ENCODE peak calls at places on chromosomes 16 and 17, in seven cellular contexts. I, A, S, G, P, Z and W are unnamed samples.

GRCh38 chr17:81814748-81815645 is 11.0 kb downstream of the GCGR start:
- DNase-seq in S (no peak), Z (no peak), P (no peak), I (no peak), G (no peak), A (no peak), W (no peak)

GRCh38 chr17:65290041-65290440 is 152.9 kb downstream of the RGS9 start:
- DNase-seq in S (no peak), Z (no peak), I (no peak), G (no peak), A (no peak), P (no peak), W (no peak)

GRCh38 chr16:70402916-70403659 is 35.8 kb downstream of the ST3GAL2 start:
- DNase-seq in P (no peak), G (no peak), Z (peak), A (no peak), I (peak), S (no peak), W (no peak)

GRCh38 chr17:19677736-19678379 is 29.3 kb downstream of the ALDH3A2 start:
- DNase-seq in G (no peak), P (no peak), I (no peak), Z (no peak), S (no peak), A (no peak), W (no peak)

GRCh38 chr16:48035142-48035541 is 120.7 kb downstream of the ABCC12 start:
- DNase-seq in Z (no peak), A (no peak), G (no peak), P (peak), I (no peak), S (no peak), W (no peak)

GRCh38 chr17:17372856-17373520 is 69.8 kb downstream of the NT5M start:
- DNase-seq in Z (no peak), S (no peak), P (no peak), G (no peak), I (no peak), A (no peak), W (no peak)

GRCh38 chr17:44733753-44734152 is 25.0 kb upstream of the ADAM11 start:
- DNase-seq in Z (no peak), G (no peak), P (peak), A (no peak), I (no peak), S (no peak), W (no peak)

GRCh38 chr16:76335187-76335974 is 58.2 kb downstream of the CNTNAP4 start:
- DNase-seq in A (no peak), S (no peak), G (no peak), Z (no peak), I (no peak), P (no peak), W (no peak)

GRCh38 chr16:79451196-79451816 is 149.2 kb downstream of the MAF start:
- DNase-seq in P (no peak), S (no peak), G (peak), Z (no peak), I (no peak), A (no peak), W (no peak)

GRCh38 chr17:35051183-35051578 is 12.3 kb downstream of the RFFL start:
- DNase-seq in S (no peak), A (no peak), I (no peak), Z (no peak), P (no peak), G (peak), W (no peak)

GRCh38 chr17:17367931-17368330 is 64.8 kb downstream of the NT5M start:
- DNase-seq in Z (no peak), A (no peak), I (no peak), P (no peak), G (no peak), S (no peak), W (no peak)

GRCh38 chr17:37792787-37793186 is 47.9 kb upstream of the HNF1B start:
- DNase-seq in P (no peak), A (no peak), G (no peak), S (no peak), I (no peak), Z (no peak), W (no peak)

GRCh38 chr17:14205992-14206461 is 30.6 kb downstream of the CDRT15 start:
- DNase-seq in G (no peak), Z (no peak), P (peak), A (no peak), I (no peak), S (no peak), W (no peak)

GRCh38 chr17:41523787-41524186 is 4.3 kb downstream of the KRT19 start:
- DNase-seq in S (no peak), P (no peak), I (no peak), A (no peak), G (no peak), Z (no peak), W (no peak)

GRCh38 chr16:49858200-49859129 is 2.6 kb upstream of the ZNF423 start:
- DNase-seq in S (no peak), I (no peak), P (no peak), Z (peak), G (peak), A (no peak), W (no peak)

GRCh38 chr17:19800571-19800970 is 52.5 kb upstream of the ALDH3A1 start:
- DNase-seq in I (no peak), P (no peak), S (no peak), A (no peak), Z (no peak), G (no peak), W (no peak)

GRCh38 chr17:22138861-22139469 is 446.6 kb downstream of the KCNJ18 start:
- DNase-seq in G (no peak), Z (no peak), A (no peak), S (no peak), I (no peak), P (peak), W (no peak)

GRCh38 chr16:51550785-51551184 is 399.7 kb upstream of the SALL1 start:
- DNase-seq in A (no peak), I (no peak), S (peak), P (no peak), Z (no peak), G (no peak), W (no peak)

GRCh38 chr17:50547736-50548083 is 736 bp downstream of the SPATA20 start:
- DNase-seq in S (no peak), I (no peak), Z (no peak), G (no peak), P (no peak), A (no peak), W (no peak)

GRCh38 chr16:74999208-74999682 is 421 bp downstream of the ZNRF1 start:
- DNase-seq in A (no peak), I (no peak), S (peak), P (no peak), Z (peak), G (peak), W (no peak)

GRCh38 chr16:30115238-30115637 is 1.9 kb upstream of the GDPD3 start:
- DNase-seq in P (no peak), I (no peak), S (no peak), Z (no peak), G (no peak), A (no peak), W (no peak)

GRCh38 chr17:37697331-37697730 is 47.5 kb downstream of the HNF1B start:
- DNase-seq in A (no peak), I (no peak), Z (no peak), S (no peak), P (no peak), G (no peak), W (no peak)

GRCh38 chr17:31593806-31594205 is 202.3 kb downstream of the RAB11FIP4 start:
- DNase-seq in A (no peak), I (peak), P (no peak), S (no peak), Z (no peak), G (no peak), W (no peak)

GRCh38 chr17:78001182-78001581 is 42.7 kb downstream of the TNRC6C start:
- DNase-seq in A (no peak), S (no peak), I (peak), Z (peak), G (no peak), P (no peak), W (no peak)

GRCh38 chr16:4694664-4695451 is 1.5 kb downstream of the NUDT16L1 start:
- DNase-seq in G (no peak), S (no peak), A (no peak), P (no peak), I (no peak), Z (no peak), W (no peak)

GRCh38 chr16:84841787-84842300 is 22.1 kb downstream of the CRISPLD2 start:
- DNase-seq in I (no peak), G (no peak), A (no peak), S (no peak), P (peak), Z (no peak), W (no peak)

GRCh38 chr17:16460796-16461605 is 31.0 kb downstream of the LRRC75A start:
- DNase-seq in P (no peak), A (no peak), G (no peak), S (no peak), Z (no peak), I (no peak), W (no peak)

GRCh38 chr17:45780921-45781320 is 3.2 kb upstream of the CRHR1 start:
- DNase-seq in G (no peak), I (no peak), S (no peak), P (no peak), A (no peak), Z (no peak), W (no peak)

GRCh38 chr17:41518789-41519449 is at the start of gene KRT15:
- DNase-seq in P (peak), S (no peak), G (no peak), I (no peak), A (no peak), Z (peak), W (no peak)

GRCh38 chr16:83689385-83689831 is 118.4 kb upstream of the HSBP1 start:
- DNase-seq in Z (peak), S (no peak), P (no peak), I (peak), A (no peak), G (no peak), W (no peak)

GRCh38 chr17:61641715-61642114 is 50.7 kb upstream of the NACA2 start:
- DNase-seq in A (no peak), G (no peak), Z (no peak), P (no peak), I (no peak), S (no peak), W (no peak)

GRCh38 chr16:64215730-64216129 is 906.1 kb downstream of the CDH11 start:
- DNase-seq in I (no peak), P (no peak), Z (no peak), S (no peak), G (no peak), A (no peak), W (no peak)

GRCh38 chr16:8869212-8869987 is 594 bp upstream of the CARHSP1 start:
- DNase-seq in S (no peak), A (no peak), Z (no peak), P (no peak), I (no peak), G (peak), W (no peak)

GRCh38 chr17:50208611-50209061 is 7.2 kb upstream of the COL1A1 start:
- DNase-seq in I (no peak), Z (no peak), A (no peak), G (no peak), S (no peak), P (no peak), W (no peak)

GRCh38 chr16:17416461-17417221 is 54.1 kb downstream of the XYLT1 start:
- DNase-seq in A (no peak), I (peak), G (no peak), S (no peak), P (no peak), Z (peak), W (no peak)

GRCh38 chr17:82520041-82520910 is 744 bp downstream of the FOXK2 start:
- DNase-seq in P (peak), G (peak), Z (peak), S (no peak), I (no peak), A (no peak), W (no peak)

GRCh38 chr17:48093341-48094045 is 7.8 kb downstream of the CBX1 start:
- DNase-seq in Z (no peak), P (no peak), A (no peak), I (no peak), S (no peak), G (no peak), W (no peak)

GRCh38 chr16:70430667-70431536 is 8.0 kb downstream of the ST3GAL2 start:
- DNase-seq in G (peak), A (no peak), Z (no peak), S (no peak), I (no peak), P (peak), W (no peak)

DNA sequence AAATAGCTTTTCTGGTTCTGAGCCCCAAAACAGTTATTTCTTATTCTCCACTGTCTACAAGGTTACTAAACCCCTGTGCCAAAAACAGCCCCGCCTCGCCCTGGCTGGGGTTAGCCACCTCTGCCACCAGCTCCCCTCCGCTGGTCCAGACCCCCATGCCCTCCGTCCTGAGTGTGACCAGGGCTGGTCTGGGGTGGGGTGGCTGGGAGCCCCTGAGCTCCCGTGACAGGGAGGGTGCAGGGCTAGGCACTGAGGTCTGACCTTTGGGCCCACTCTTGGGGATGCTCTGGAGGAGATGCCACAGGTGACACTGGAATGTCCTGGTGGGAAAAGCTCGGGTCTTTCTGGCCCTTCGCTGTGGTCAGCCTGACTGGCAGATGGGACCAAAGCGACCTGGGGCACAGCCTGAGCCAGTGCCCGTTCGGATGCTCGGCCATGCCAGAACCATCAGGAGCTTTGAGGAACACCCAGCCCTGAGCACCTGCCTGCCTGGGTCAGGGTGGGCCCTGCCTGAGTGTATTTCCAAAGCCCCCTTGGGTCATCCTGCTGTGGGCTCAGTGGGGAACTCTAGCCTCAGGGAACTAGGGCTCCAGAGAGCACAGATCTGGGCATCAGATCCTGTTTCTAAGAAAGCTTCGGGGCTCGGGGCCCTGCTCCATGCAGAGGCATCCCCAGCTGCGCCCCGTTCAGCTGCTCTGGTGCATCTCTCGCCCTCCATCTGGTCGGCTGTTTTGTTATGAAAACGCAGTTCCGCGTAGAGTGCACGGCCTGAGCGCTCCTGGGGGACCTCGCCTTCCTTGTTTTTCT is 72.1 kb upstream of the GNG13 start:
- DNase-seq in Z (no peak), A (no peak), P (no peak), S (no peak), G (no peak), I (no peak), W (no peak)
- TF ChIP-seq CTCF in Z (no peak), A (no peak), P (no peak), S (no peak), G (no peak), I (no peak), W (no peak)

DNA sequence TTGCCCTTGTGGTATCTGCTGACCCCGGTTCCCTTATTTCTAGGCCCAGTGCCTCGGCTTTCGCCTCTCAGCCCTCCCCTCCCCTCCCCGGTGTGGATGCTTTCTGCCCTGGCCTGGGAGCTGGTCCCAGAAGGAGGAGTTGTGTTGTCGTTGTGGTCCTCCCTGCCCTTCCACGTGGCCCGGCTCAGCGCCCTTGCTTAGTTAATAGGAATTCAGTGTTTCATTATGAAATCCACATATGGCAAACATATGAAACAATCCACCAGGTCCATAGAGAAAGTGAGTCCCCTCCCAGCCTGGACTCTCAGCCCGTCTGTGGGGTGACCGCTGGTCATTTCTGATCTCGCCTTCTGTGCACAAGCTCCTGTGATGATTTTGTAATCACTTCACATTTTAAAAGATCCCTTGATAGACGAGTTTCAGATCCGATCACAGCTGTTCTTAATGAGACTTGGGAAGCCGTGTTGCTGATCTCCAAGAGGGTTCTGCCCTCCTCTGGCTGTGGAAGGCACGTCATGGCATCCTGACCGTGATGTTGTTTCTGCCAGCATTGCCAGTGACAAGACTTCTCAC is 112.1 kb downstream of the BANP start:
- DNase-seq in S (no peak), G (no peak), I (peak), A (no peak), P (no peak), Z (peak), W (no peak)
- TF ChIP-seq CTCF in S (no peak), G (peak), I (peak), A (no peak), P (no peak), Z (peak), W (peak)

GRCh38 chr16:71626018-71626857 is at the start of gene MARVELD3:
- DNase-seq in G (no peak), A (no peak), S (no peak), Z (no peak), P (peak), I (no peak), W (peak)
- TF ChIP-seq CTCF in G (no peak), A (no peak), S (no peak), Z (no peak), P (no peak), I (no peak), W (no peak)

DNA sequence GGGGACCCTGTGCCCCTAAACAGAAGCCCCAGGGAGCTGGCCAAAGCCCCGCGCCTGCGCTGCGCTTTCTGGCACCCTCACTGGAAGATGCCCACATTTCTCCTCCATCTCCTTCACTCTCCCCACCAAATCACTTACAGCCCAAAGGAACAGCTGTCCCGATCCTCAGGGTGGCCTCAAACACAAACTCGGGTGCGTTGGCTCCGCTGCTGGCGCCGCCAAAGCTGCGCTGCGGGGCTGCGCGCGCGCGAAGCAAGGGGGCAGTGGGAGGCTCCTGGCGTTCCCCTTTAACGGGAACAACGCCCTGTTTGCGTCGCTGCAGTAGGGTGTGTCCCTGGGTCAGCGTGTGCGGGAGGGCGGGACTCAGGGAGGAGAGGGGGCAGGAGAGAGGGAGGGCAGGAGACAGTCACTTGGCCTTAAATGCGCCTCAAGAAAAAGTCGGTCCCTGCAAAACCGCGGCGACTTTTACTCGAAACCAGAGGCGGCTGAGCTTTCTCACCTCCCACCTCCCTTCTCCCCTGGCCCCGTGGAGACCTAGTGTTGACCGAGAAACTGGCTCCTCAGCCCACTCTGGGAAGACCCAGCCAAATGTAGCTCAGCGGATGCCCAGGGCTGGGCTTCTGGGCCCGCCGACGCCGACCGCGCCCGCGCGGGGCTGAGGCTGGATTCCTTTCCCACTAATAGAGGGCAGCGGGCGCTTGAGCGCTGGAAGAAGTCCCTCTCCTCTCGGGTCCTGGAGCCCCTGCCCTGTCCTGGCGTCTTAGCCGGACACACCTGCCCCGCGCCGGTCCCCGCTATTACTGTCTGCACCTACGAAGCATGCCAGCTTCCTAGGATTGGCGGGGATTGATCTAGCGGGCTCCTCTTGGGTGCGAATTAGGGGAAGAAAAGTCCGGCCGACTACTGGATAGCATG is 2.6 kb downstream of the PMP22 start:
- DNase-seq in A (peak), I (peak), S (peak), Z (peak), P (peak), G (no peak), W (no peak)
- TF ChIP-seq CTCF in A (no peak), I (peak), S (peak), Z (peak), P (peak), G (no peak), W (no peak)

DNA sequence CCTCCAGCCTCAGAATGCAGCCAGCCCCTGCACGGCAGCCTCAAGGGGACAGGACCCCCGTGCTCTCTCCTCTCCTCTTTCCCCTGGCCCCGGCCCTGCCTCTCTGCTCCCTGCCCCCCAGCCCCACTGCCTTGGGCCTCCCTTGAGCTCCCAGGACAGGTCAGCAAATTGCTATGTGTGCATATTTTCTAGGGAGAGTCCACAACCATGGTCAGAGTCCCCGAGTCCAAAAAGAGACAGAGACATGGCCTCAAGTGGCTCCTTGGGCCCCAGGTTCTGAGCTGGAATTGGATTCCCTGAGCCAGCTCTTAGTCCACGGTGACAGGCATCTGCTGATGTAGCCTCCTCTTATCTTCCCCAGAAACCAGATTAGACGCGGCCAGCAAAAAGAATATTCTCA is 16.6 kb upstream of the ENPP7 start:
- DNase-seq in S (no peak), I (no peak), G (no peak), A (no peak), Z (no peak), P (no peak), W (no peak)
- TF ChIP-seq CTCF in S (no peak), I (no peak), G (no peak), A (no peak), Z (no peak), P (no peak), W (no peak)

GRCh38 chr16:22948603-22949368 is 134.8 kb downstream of the HS3ST2 start:
- DNase-seq in P (peak), Z (peak), A (peak), S (peak), I (peak), G (peak), W (no peak)
- TF ChIP-seq CTCF in P (peak), Z (peak), A (peak), S (peak), I (peak), G (peak), W (peak)

GRCh38 chr17:32998111-32998892 is 6.7 kb downstream of the SPACA3 start:
- DNase-seq in G (peak), S (no peak), I (peak), A (no peak), P (peak), Z (peak), W (peak)
- TF ChIP-seq CTCF in G (peak), S (peak), I (peak), A (peak), P (peak), Z (peak), W (peak)

GRCh38 chr16:3087243-3087791 is 11.8 kb downstream of the ZSCAN10 start:
- DNase-seq in A (no peak), G (no peak), S (no peak), Z (peak), P (no peak), I (no peak), W (no peak)
- TF ChIP-seq CTCF in A (no peak), G (peak), S (no peak), Z (peak), P (peak), I (no peak), W (peak)